ENCODE peak calls at places on chromosomes 7 and 10, in seven cellular contexts. I, F, B, S, D, H and P are unnamed samples.

GRCh38 chr10:46310851-46311250 is 24.1 kb downstream of the ANTXRL start:
- DNase-seq in I (no peak), F (peak; percentile 50), B (no peak), S (peak; percentile 24), D (no peak), H (no peak), P (peak; percentile 45)

GRCh38 chr7:78620931-78621330 is 822.4 kb downstream of the PHTF2 start:
- DNase-seq in I (no peak), F (no peak), B (peak; percentile 12), S (no peak), D (peak; percentile 56), H (no peak), P (no peak)

GRCh38 chr7:23123007-23123406 is 17.4 kb downstream of the KLHL7 start:
- DNase-seq in I (no peak), F (no peak), B (no peak), S (no peak), D (no peak), H (no peak), P (no peak)

GRCh38 chr10:3108575-3109105 is 41.3 kb downstream of the PFKP start:
- DNase-seq in I (no peak), F (no peak), B (no peak), S (no peak), D (no peak), H (no peak), P (no peak)

GRCh38 chr10:42992957-42993390 is 83.9 kb upstream of the RET start:
- DNase-seq in I (no peak), F (no peak), B (no peak), S (no peak), D (no peak), H (no peak), P (no peak)

GRCh38 chr10:43362191-43362839 is 9.1 kb upstream of the FXYD4 start:
- DNase-seq in I (peak; percentile 97), F (peak; percentile 100), B (peak; percentile 52), S (peak; percentile 99), D (peak; percentile 94), H (peak; percentile 96), P (peak; percentile 99)

GRCh38 chr10:43299579-43299978 is 32.7 kb upstream of the RASGEF1A start:
- DNase-seq in I (peak; percentile 66), F (no peak), B (no peak), S (no peak), D (no peak), H (peak; percentile 37), P (no peak)

GRCh38 chr7:291302-292092 is 1.5 kb downstream of the FOXL3 start:
- DNase-seq in I (no peak), F (peak; percentile 64), B (no peak), S (no peak), D (no peak), H (no peak), P (no peak)

GRCh38 chr10:4546500-4546899 is 279.5 kb upstream of the AKR1E2 start:
- DNase-seq in I (no peak), F (no peak), B (peak; percentile 79), S (no peak), D (no peak), H (no peak), P (no peak)

DNA sequence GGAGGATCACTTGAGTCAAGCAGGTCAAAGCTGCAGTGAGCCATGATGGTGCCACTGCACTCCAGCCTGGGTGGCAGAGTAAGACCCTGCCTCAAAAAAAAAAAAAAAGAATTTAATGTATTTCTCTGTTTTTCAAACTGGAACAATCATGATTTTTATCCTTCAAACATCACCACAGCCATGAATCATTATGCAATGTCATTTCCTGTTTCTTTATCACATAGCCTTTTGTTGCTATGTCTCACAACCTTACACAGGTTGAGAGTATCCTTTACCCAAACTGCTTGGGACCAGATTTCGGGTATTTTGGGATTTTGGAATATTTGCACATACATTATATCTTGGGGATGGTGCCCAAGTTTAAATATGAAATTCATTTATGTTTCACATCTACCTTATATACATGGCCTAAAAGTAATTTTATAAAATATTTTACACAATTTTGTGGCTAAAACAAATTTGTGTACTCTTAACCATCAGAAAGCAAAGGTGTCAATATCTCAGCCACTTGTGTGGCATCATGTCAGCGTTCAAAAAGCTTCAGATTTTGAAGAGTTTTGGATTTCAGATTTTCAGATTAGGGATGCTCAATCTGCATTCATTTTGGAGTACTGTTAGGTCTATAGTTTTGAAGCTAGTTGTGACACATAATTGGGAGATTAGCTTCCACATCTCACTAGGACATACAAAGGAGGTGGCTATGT is 8.2 kb downstream of the NT5C3A start:
- DNase-seq in I (no peak), F (no peak), B (peak; percentile 39), S (no peak), D (no peak), H (no peak), P (no peak)
- H3K27ac ChIP-seq in I (no peak overlapping the region), F (no peak overlapping the region), B (no peak overlapping the region), S (no peak overlapping the region), D (no peak overlapping the region), H (no peak overlapping the region), P (peak overlapping the region; percentile 6)

DNA sequence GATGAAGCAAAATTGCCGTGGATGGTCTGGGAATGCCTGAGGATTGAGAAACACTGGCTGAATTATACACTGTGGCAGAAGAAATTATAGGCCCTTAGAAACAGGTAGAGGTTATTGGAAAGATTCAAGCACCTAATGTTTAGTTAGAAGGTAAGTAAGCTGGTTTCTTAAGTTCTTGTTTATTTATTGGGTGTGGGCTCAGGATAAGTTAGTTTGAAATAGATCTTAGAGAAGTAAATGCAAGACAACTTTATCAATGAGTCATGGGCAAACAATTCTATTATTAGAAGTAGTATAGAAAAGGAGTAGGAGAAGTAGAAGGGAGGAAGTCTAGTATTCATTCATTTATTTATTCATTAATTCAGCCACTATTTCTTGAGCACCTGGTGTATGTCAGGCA is 96.5 kb downstream of the KAT6B start:
- DNase-seq in I (no peak), F (no peak), B (peak; percentile 52), S (no peak), D (no peak), H (peak; percentile 59), P (no peak)
- H3K4me1 ChIP-seq in I (peaks cover 10% of the 10 kb centered on the region), F (peaks cover 54% of the 10 kb centered on the region), B (peaks cover 27% of the 10 kb centered on the region), S (peaks cover 75% of the 10 kb centered on the region), D (peaks cover 19% of the 10 kb centered on the region), H (peaks cover 18% of the 10 kb centered on the region), P (peaks cover 38% of the 10 kb centered on the region)

DNA sequence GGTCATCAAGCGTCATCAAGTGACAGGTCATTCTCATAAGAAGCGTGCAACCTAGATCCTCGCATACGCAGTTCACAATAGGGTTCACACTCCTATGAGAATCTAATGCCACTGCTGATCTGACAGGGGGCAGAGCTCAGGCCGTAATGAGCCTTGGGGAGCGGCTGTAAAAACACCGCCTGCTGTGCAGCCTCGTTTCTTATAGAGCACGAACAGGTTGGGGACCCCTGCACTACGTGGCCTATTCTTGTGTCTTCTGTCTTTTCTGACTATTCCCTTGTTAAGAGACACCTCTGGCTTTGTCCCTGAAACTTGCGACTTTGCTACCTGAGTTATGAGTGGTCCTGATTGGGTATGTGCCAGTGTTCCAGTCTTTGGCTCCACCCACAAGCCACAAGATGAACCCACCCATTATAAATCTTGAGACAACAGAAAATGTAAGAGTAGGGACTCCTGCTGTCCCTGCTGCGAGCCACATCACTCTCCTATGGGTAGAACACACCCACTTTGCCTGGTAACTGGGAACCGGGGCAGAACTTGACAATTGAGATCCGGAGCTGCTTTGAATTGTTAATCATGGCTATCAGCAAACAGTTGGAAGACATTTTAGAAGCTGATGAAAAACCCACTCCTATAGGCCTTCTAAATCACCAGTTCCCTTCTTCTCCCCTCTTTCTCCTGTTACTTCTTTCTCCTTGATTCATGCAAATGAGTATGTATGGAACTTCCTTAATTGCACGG is 55.8 kb upstream of the EXOC4 start:
- DNase-seq in I (no peak), F (no peak), B (no peak), S (no peak), D (no peak), H (no peak), P (no peak)
- H3K4me3 ChIP-seq in I (no peak overlapping the region), F (no peak overlapping the region), B (no peak overlapping the region), S (no peak overlapping the region), D (no peak overlapping the region), H (no peak overlapping the region), P (no peak overlapping the region)

GRCh38 chr7:104981671-104982036 is 32.4 kb upstream of the KMT2E start:
- DNase-seq in I (no peak), F (no peak), B (no peak), S (no peak), D (no peak), H (no peak), P (no peak)
- H3K27ac ChIP-seq in I (no peak overlapping the region), F (peak overlapping the region; percentile 99), B (no peak overlapping the region), S (peak overlapping the region; percentile 80), D (peak overlapping the region; percentile 63), H (no peak overlapping the region), P (peak overlapping the region; percentile 26)

GRCh38 chr10:124708922-124709520 is 35.2 kb downstream of the FAM53B start:
- DNase-seq in I (no peak), F (no peak), B (no peak), S (no peak), D (no peak), H (no peak), P (no peak)
- H3K4me1 ChIP-seq in I (peaks cover 47% of the 10 kb centered on the region), F (peaks cover 68% of the 10 kb centered on the region), B (peaks cover 14% of the 10 kb centered on the region), S (peaks cover 91% of the 10 kb centered on the region), D (peaks cover 37% of the 10 kb centered on the region), H (peaks cover 30% of the 10 kb centered on the region), P (peaks cover 9% of the 10 kb centered on the region)

DNA sequence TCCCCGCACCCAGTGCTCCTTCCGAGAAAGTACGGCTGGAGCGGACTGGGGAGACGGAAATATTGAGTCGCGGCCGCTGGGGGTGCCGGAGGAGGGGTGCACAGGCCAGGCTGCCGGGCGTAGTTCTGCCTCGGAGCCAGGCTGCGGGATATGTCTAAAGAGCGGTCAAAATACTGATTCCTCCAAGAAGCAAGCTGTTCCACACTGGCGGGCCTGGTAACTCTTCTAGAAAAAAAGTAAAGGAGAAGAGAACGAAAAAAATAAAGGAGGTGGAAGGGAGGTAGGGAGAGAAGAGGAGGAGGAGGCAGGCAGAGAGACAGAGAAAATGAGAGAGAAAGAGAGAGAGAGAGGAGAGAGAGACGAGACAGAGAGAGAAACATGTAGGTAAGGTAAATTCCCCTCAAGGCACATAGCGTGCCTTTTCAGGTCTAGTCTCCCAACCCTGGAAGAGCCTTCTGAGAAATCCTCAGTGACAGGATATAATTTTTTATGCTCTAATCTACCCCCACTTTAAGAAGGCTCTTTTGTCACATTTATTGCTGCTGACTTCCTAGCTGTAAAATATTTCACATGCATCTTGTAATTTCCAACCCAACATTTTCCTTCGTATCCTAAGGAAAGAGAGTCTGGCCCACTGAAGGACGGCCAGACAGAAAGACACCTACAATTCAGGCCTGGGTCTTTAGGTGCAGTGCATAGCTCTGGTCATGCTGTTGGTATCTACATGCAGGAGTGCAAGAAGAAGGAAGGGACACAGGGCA is 5.7 kb downstream of the DLX5 start:
- DNase-seq in I (no peak), F (no peak), B (no peak), S (no peak), D (no peak), H (no peak), P (no peak)
- H3K4me3 ChIP-seq in I (no peak overlapping the region), F (no peak overlapping the region), B (no peak overlapping the region), S (no peak overlapping the region), D (no peak overlapping the region), H (no peak overlapping the region), P (no peak overlapping the region)

DNA sequence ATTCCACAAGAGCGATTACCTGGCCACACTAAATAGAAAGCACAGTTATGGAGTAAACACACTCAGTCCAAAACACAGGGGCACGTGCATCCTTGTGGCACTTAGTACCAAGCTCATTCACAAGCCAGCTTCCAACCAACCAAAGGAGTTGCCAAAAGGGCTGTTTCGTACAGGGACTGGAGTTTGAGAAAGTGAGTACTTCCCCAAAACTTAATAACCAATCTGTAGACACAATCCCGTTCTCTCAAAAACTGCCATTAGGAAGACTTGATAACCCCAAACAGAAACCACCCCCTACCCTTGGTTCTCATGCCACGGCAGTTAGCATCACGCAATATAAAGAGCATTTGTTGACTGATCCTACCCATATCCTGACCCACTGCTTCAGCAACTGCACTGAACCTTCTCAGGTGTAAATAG is 166.2 kb upstream of the ASAH2 start:
- DNase-seq in I (no peak), F (no peak), B (peak; percentile 3), S (no peak), D (no peak), H (peak; percentile 37), P (no peak)
- H3K27ac ChIP-seq in I (no peak overlapping the region), F (peak overlapping the region; percentile 88), B (no peak overlapping the region), S (peak overlapping the region; percentile 84), D (no peak overlapping the region), H (peak overlapping the region; percentile 93), P (peak overlapping the region; percentile 76)

GRCh38 chr7:7701513-7701912 is 16.9 kb downstream of the RPA3 start:
- DNase-seq in I (no peak), F (no peak), B (no peak), S (no peak), D (no peak), H (no peak), P (no peak)
- H3K4me1 ChIP-seq in I (peaks cover 3% of the 10 kb centered on the region), F (no peaks in the 10 kb centered on the region), B (peaks cover 2% of the 10 kb centered on the region), S (peaks cover 42% of the 10 kb centered on the region), D (no peaks in the 10 kb centered on the region), H (no peaks in the 10 kb centered on the region), P (peaks cover 18% of the 10 kb centered on the region)